ENCODE peak calls at places on chromosome 3, in eight cellular contexts. L is colonic mucosa, Q is heart left ventricle, Y is mucosa of descending colon, K is fibroblast of villous mesenchyme, D is AG04449, A is right cardiac atrium, U is DND-41. Z is an unnamed sample.

GRCh38 chr3:151169700-151170224 is 33.3 kb downstream of the GPR171 start:
- DNase-seq in D (no peak), U (peak), L (no peak), Q (peak), A (peak), Y (peak), K (no peak), Z (no peak)

GRCh38 chr3:32105291-32106131 is 909 bp upstream of the GPD1L start:
- DNase-seq in Q (no peak), K (no peak), L (peak), Y (no peak), D (no peak), U (no peak), A (no peak), Z (no peak)

GRCh38 chr3:187973977-187974856 is 179.7 kb upstream of the LPP start:
- DNase-seq in Q (no peak), L (no peak), D (no peak), Y (no peak), A (no peak), U (peak), K (no peak), Z (no peak)

GRCh38 chr3:138461246-138461645 is 26.8 kb downstream of the ESYT3 start:
- DNase-seq in Y (no peak), Q (no peak), D (no peak), U (no peak), A (no peak), L (no peak), K (no peak), Z (no peak)

GRCh38 chr3:127632035-127632434 is 3.0 kb downstream of the PODXL2 start:
- DNase-seq in K (no peak), Q (no peak), U (no peak), L (no peak), Y (no peak), A (no peak), D (no peak), Z (no peak)

GRCh38 chr3:179967622-179968021 is 69.1 kb downstream of the PEX5L start:
- DNase-seq in Q (no peak), Y (no peak), U (no peak), D (peak), A (no peak), K (peak), L (no peak), Z (peak)

GRCh38 chr3:89446593-89446992 is 339.2 kb downstream of the EPHA3 start:
- DNase-seq in Y (no peak), A (no peak), K (no peak), Q (no peak), U (no peak), D (no peak), L (no peak), Z (no peak)

GRCh38 chr3:42749753-42750231 is 23.3 kb downstream of the CCDC13 start:
- DNase-seq in A (no peak), Y (no peak), U (no peak), L (no peak), Q (no peak), K (peak), D (no peak), Z (no peak)

GRCh38 chr3:111907151-111907550 is 48.1 kb downstream of the PHLDB2 start:
- DNase-seq in D (no peak), Y (no peak), L (no peak), K (peak), U (no peak), Q (no peak), A (no peak), Z (no peak)

GRCh38 chr3:176579741-176580185 is 617.5 kb downstream of the TBL1XR1 start:
- DNase-seq in Q (no peak), K (peak), U (no peak), Y (no peak), L (no peak), D (peak), A (no peak), Z (peak)

GRCh38 chr3:132318451-132318850 is 1.2 kb downstream of the ACP3 start:
- DNase-seq in K (peak), A (no peak), Q (no peak), L (no peak), D (no peak), Y (no peak), U (no peak), Z (no peak)

GRCh38 chr3:4250064-4250463 is 53.1 kb upstream of the SETMAR start:
- DNase-seq in K (no peak), U (no peak), L (no peak), Y (no peak), A (no peak), Q (no peak), D (no peak), Z (no peak)

GRCh38 chr3:107428051-107428858 is 51.0 kb downstream of the CCDC54 start:
- DNase-seq in L (no peak), Q (no peak), A (no peak), Y (no peak), K (no peak), U (no peak), D (no peak), Z (no peak)

GRCh38 chr3:107431048-107431297 is 53.7 kb downstream of the CCDC54 start:
- DNase-seq in Q (peak), A (no peak), Y (peak), D (no peak), U (peak), L (no peak), K (peak), Z (no peak)

GRCh38 chr3:107430214-107431047 is 53.2 kb downstream of the CCDC54 start:
- DNase-seq in D (no peak), K (peak), A (peak), Q (peak), Y (no peak), L (peak), U (peak), Z (no peak)

GRCh38 chr3:107431298-107432012 is 54.2 kb downstream of the CCDC54 start:
- DNase-seq in Q (peak), D (no peak), U (peak), Y (peak), K (peak), L (peak), A (peak), Z (no peak)

DNA sequence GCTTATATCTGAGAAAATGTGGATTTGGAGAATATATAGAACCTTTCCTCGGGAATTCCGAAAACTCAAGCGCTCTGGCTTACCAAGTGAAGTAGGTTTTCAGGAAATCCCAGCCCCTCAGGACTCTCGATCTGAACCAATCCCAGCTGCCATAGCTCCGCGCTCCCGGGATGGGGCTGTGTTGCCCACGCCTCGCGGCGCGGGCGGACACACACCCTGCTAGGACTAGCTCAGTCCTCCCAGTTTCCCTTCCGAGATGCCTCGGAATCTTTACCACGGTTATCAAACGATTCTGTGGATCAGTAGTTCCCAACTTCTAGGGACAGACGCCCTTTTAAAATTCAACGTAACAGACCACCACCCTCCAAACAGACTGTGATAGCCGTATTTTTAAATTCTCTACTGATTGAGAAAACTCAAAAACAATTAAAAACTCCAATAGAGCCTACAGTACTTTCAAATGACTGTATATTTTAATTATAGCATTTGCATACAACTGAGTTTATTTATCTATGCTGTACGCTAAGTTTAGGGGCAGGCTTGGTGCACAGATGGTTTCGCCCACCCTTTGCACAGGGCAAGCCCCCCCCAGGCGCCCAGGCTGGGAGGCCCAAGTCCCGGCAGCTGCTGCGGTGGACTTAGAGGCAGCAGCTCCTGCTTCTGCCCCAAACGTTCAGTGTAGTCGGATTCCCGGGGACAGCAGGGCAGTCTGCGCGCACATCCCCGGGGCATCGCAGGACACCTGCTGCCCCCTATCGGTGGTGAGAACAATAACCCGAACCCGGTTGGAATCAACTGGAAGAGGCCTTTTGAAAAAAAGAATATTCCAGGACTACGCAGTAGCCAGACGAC is 52.3 kb downstream of the CCDC54 start:
- DNase-seq in Q (peak), K (peak), Y (peak), L (peak), U (peak), A (peak), D (peak), Z (peak)
- H3K4me3 ChIP-seq in Q (peak), K (peak), Y (no peak), L (peak), U (peak), A (peak), D (peak), Z (peak)

GRCh38 chr3:129593595-129594339 is 12.7 kb downstream of the PLXND1 start:
- DNase-seq in Q (no peak), K (peak), U (peak), L (no peak), Y (peak), D (no peak), A (no peak), Z (no peak)
- H3K4me3 ChIP-seq in Q (peak), K (no peak), U (peak), L (no peak), Y (no peak), D (no peak), A (no peak), Z (no peak)

GRCh38 chr3:73423133-73423532 is 201.6 kb downstream of the PDZRN3 start:
- DNase-seq in L (no peak), Q (no peak), D (no peak), U (no peak), Y (no peak), A (no peak), K (peak), Z (no peak)
- H3K4me3 ChIP-seq in L (no peak), Q (no peak), D (no peak), U (no peak), Y (no peak), A (no peak), K (no peak), Z (no peak)

DNA sequence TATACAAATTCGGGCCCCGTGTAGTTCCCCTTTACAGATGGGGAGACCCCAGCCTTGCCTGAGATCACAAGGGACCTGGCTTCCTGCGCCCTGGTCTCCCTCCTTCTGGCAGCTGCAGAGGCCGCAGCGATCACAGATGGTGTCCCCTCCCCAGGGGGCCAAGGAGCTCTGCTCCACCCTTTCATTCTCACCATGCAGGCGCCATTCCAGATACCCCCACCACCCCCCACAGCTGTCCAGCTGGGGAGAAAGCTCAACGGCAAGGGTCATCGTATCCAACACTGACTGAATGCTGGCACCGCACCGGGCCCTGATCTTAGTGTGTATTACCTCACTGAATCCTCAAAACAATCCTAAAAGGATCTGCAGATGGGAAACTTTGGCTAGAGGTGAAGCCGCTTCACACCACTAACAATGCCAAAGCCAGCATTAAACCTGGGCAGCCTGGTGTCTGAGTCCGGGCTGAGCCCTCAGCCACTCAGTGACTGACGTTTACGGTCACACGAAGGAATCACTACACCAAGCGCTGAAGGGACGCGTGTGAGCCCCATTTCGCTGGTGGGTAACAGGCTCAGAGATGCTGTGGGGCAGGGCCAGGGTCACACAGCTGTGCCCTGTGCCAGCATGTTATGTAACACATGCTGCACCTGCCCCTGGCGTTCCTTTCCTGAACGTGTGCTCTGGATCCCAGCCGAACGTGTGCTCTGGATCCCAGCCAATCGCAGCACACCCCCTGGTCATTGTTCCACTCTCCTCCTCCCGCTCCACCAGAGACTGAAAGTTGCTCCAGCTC is 51.9 kb downstream of the IQSEC1 start:
- DNase-seq in A (peak), L (no peak), U (no peak), K (no peak), D (no peak), Q (peak), Y (peak), Z (no peak)
- H3K4me3 ChIP-seq in A (no peak), L (peak), U (no peak), K (no peak), D (peak), Q (peak), Y (no peak), Z (peak)

GRCh38 chr3:27632431-27633223 is 89.5 kb downstream of the EOMES start:
- DNase-seq in Y (peak), U (no peak), K (peak), Q (peak), L (peak), A (peak), D (no peak), Z (no peak)
- H3K4me3 ChIP-seq in Y (peak), U (no peak), K (peak), Q (peak), L (peak), A (peak), D (peak), Z (peak)

GRCh38 chr3:196098365-196098764 is 16.5 kb upstream of the TFRC start:
- DNase-seq in D (no peak), U (no peak), A (no peak), L (no peak), Y (no peak), K (no peak), Q (no peak), Z (no peak)

GRCh38 chr3:196093271-196094111 is 11.6 kb upstream of the TFRC start:
- DNase-seq in D (no peak), A (no peak), Y (no peak), L (no peak), U (no peak), K (peak), Q (no peak), Z (no peak)

GRCh38 chr3:196097373-196098154 is 15.7 kb upstream of the TFRC start:
- DNase-seq in L (no peak), A (no peak), Y (no peak), K (no peak), D (no peak), U (no peak), Q (no peak), Z (no peak)

DNA sequence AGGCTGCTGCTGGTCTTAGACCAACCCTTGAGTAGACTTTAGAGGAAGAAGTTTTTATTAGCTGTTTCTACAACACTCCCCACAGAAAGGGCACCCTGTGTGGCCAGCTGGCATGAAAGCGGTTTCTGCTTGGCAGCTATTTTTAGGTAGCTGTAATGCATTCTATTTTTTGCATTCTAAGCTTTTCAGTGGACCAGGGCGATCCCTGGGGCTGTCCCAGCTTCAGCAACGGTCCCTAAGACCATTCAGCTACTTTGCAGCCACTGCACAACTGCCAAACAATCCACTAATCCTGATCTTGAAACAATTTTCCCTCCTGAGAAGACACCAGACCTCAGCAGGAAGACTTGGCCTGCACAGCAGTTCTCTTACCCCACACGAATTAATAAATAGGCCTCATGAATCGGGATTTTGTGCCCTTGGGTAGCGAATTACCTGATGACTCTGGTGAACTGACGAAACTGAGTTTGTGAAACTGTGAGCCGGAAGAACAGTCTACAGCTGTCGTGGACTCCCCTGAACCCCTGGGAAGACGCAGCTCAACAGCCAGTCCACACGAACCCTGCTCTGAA is 14.6 kb upstream of the TFRC start:
- DNase-seq in Y (peak), K (no peak), L (peak), Q (peak), A (no peak), D (no peak), U (no peak), Z (no peak)
- H3K4me3 ChIP-seq in Y (no peak), K (no peak), L (no peak), Q (no peak), A (no peak), D (no peak), U (no peak), Z (no peak)

DNA sequence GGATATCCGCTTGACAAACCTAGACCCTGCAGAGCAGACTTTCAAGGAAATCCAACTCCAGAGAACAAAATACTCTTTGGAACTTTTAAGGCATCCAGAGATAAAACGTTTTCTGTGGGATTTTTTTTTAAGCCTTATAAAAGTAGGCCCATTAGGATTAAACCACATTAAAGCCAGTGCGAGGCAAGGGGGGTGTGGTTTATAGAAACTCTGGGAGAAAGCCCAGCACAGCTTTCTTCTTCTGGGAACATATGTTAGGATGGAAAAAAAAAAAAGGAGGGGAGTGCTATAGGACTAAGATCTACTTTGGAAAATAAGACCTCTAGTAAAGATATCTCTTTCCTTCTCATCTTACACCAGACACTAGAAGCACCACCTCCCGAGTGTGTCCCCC is 4.0 kb downstream of the SHOX2 start:
- DNase-seq in K (no peak), Q (no peak), Y (no peak), D (no peak), U (no peak), L (no peak), A (no peak), Z (no peak)
- H3K4me3 ChIP-seq in K (no peak), Q (no peak), Y (no peak), D (peak), U (no peak), L (no peak), A (peak), Z (peak)

GRCh38 chr3:181879926-181880325 is 168.2 kb downstream of the SOX2 start:
- DNase-seq in D (no peak), Y (no peak), L (no peak), A (no peak), K (no peak), U (no peak), Q (no peak), Z (no peak)
- H3K4me3 ChIP-seq in D (no peak), Y (no peak), L (no peak), A (no peak), K (no peak), U (no peak), Q (no peak), Z (no peak)

DNA sequence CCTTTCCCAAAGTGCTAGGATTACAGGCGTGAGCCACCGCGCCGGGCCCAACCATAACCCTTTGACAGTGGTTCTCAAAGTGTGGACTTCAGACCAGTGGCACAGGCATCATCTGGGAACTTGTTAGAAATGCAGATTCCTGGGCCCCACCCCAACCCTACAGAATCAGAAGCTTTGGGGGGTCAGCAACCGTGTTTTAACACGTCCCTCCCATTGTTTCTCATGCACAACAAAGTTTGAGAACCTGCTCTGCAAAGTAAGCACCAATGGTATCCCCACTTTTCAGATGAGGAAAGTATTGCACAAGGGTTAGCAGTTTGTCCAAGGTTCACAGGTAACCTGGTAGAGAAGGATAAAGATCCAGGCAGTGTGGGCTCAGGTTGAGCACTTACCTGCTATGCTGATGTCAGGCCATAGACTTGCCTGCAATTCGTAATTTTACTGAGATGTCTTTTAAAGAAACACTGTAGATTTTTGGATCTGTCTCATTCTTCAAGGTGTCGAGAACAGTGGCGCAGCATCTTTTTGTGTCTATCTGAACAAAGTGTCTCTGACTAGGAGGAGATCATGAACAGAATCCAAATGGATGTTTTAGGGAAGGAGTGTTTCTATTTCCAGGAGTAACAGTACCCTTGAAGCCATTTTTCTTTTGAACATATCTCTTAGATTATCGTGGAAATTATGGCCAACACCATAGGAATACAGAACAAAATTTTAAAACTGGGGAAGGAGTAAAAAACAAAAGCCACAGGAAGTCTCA is 2.5 kb downstream of the GXYLT2 start:
- DNase-seq in A (no peak), Y (no peak), K (no peak), Q (no peak), U (no peak), D (no peak), L (peak), Z (no peak)
- H3K4me3 ChIP-seq in A (no peak), Y (no peak), K (peak), Q (peak), U (peak), D (peak), L (no peak), Z (peak)

DNA sequence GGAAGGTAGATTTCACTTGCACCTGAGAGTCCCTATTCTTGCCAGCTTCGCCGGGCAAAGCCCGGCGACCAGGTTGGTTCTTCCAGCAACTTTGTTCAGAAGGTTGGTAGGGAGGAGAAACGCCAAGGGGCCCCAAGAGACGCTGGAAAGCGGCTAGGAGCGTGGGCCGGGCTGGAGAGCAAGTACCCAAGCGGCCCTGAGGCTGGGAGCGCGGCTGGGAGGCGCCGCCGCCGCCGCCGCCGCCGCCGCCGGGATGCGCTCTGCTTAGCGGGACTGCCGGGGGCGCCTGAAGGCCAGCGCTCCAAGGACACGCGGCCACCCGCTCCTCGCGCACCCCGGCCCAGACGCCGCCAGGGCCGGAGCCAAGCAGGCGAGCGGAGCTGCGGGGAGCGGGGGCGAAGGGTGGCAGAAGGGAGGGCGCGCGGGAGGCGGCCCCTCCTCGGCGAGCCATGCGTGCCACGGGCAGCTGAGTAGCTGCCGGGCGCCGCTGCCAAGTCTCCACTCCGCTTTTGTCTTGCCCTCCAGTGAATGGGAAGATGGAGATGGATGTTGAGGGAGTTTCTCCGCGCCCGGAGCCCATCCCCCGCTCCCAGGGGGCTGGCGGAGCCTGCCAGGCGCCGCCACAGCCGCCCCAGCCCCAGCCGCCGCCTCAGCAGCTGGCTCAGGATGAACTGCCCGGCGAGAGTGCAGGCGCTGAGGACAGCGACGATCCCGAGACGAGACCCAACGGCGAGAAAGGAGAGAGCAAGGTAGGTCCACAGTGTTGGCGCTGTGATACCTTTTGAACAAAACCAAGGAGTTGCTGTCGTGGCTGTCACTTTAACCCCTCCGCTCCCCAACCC is 227.3 kb upstream of the AZI2 start:
- DNase-seq in Q (peak), L (no peak), D (no peak), U (no peak), Y (no peak), K (no peak), A (peak), Z (no peak)
- H3K4me3 ChIP-seq in Q (peak), L (peak), D (peak), U (no peak), Y (no peak), K (no peak), A (peak), Z (peak)

Z was measured in skeletal muscle cell.